ENCODE peak calls at places on chromosomes 5 and 9, in five cellular contexts. X is PC-3, O is MM.1S, I is GM23248, Q is neural progenitor cell. M is an unnamed sample.

GRCh38 chr5:142661957-142662356 is 23.9 kb downstream of the FGF1 start:
- DNase-seq in X (no peak), O (no peak), I (no peak), Q (no peak), M (no peak)

GRCh38 chr9:13841801-13842462 is 472.0 kb downstream of the NFIB start:
- DNase-seq in X (peak), O (no peak), I (no peak), Q (no peak), M (peak)

GRCh38 chr5:122140900-122141299 is 11.6 kb downstream of the ZNF474 start:
- DNase-seq in X (no peak), O (no peak), I (no peak), Q (no peak), M (no peak)

GRCh38 chr9:134678206-134678605 is 36.6 kb downstream of the COL5A1 start:
- DNase-seq in X (no peak), O (no peak), I (no peak), Q (no peak), M (no peak)

GRCh38 chr5:56384186-56384585 is 151.1 kb upstream of the ANKRD55 start:
- DNase-seq in X (no peak), O (no peak), I (no peak), Q (no peak), M (no peak)

GRCh38 chr9:134437417-134438203 is 111.4 kb downstream of the RXRA start:
- DNase-seq in X (no peak), O (no peak), I (no peak), Q (peak), M (no peak)

GRCh38 chr5:27396998-27397397 is 358.6 kb upstream of the CDH9 start:
- DNase-seq in X (no peak), O (no peak), I (no peak), Q (no peak), M (no peak)

GRCh38 chr5:150763023-150763793 is 4.4 kb upstream of the DCTN4 start:
- DNase-seq in X (peak), O (no peak), I (peak), Q (no peak), M (peak)

GRCh38 chr5:79932510-79933504 is 58.3 kb downstream of the MTX3 start:
- DNase-seq in X (no peak), O (no peak), I (peak), Q (no peak), M (no peak)

GRCh38 chr5:132546108-132546507 is 2.8 kb upstream of the IL5 start:
- DNase-seq in X (no peak), O (peak), I (no peak), Q (no peak), M (no peak)

GRCh38 chr5:122252319-122252718 is 59.7 kb upstream of the SNCAIP start:
- DNase-seq in X (peak), O (no peak), I (no peak), Q (no peak), M (peak)

GRCh38 chr5:132779961-132780360 is 2.9 kb upstream of the SEPTIN8 start:
- DNase-seq in X (no peak), O (no peak), I (no peak), Q (no peak), M (no peak)

GRCh38 chr5:135533346-135533745 is 2.4 kb downstream of the NEUROG1 start:
- DNase-seq in X (no peak), O (no peak), I (no peak), Q (no peak), M (no peak)

GRCh38 chr5:139461176-139461575 is 1.4 kb downstream of the ECSCR start:
- DNase-seq in X (no peak), O (no peak), I (no peak), Q (no peak), M (no peak)

GRCh38 chr5:139460457-139460856 is 2.1 kb downstream of the ECSCR start:
- DNase-seq in X (no peak), O (no peak), I (no peak), Q (no peak), M (peak)

GRCh38 chr5:139462582-139463276 is at the start of gene ECSCR:
- DNase-seq in X (no peak), O (no peak), I (no peak), Q (no peak), M (peak)

GRCh38 chr5:139459451-139459934 is 3.0 kb downstream of the ECSCR start:
- DNase-seq in X (no peak), O (no peak), I (no peak), Q (no peak), M (no peak)

DNA sequence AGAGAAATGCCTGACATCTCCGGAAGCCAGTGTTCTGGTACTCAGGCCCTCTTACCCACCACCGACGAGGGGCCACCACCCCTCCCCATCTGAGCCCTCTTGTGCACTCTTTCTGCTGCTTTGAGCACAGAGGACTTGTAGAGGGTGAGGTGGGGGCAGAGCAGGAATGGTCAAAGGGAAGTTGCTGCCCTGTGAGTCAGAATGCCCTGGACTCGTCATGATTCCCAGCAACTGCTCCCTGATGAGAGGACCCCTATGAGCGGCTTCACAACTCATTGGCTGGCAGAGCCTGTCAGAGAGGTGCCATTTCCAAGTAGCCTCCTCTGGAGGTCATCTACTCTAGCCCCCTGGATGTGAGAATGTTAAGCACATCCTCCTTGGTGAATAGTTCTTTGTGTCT is 845 bp downstream of the ECSCR start:
- DNase-seq in X (peak), O (no peak), I (peak), Q (no peak), M (peak)
- H3K27ac ChIP-seq in X (no peak), O (no peak), I (peak), Q (no peak), M (no peak)

GRCh38 chr5:54022156-54022685 is 288.2 kb downstream of the ARL15 start:
- DNase-seq in X (no peak), O (no peak), I (no peak), Q (no peak), M (no peak)
- H2AFZ ChIP-seq in X (no peak), O (no peak), I (peak), Q (no peak), M (no peak)

GRCh38 chr5:77632526-77633268 is 5.8 kb downstream of the OTP start:
- DNase-seq in X (no peak), O (no peak), I (no peak), Q (peak), M (no peak)

GRCh38 chr5:77635617-77636422 is 2.7 kb downstream of the OTP start:
- DNase-seq in X (peak), O (no peak), I (no peak), Q (peak), M (no peak)

GRCh38 chr5:77636423-77637169 is 1.9 kb downstream of the OTP start:
- DNase-seq in X (no peak), O (no peak), I (no peak), Q (peak), M (no peak)

GRCh38 chr5:77637170-77638074 is 1.1 kb downstream of the OTP start:
- DNase-seq in X (no peak), O (no peak), I (no peak), Q (peak), M (no peak)

GRCh38 chr5:77635073-77635472 is 3.4 kb downstream of the OTP start:
- DNase-seq in X (no peak), O (no peak), I (no peak), Q (no peak), M (no peak)
- TF ChIP-seq EZH2 in X (no peak), O (no peak), I (no peak), Q (no peak), M (no peak)

DNA sequence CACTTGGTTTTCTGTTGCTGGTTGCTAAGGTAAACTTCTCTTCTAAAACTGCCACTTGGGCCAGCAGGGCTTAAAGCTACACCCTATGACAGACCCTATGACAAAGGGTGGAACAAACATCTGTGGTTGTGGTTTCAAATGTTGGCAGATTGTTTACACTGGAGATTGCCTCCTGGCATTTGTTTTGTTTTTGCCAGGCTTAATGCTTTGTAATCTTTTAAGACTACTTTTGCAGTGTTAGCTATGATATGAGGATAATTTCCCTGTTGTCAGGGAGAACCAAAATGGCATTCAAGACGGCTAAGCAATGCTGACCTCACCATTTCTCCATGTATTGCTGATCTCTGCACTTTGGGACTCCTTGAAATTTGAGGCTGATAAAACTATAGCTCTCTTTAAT is 50.3 kb downstream of the MAMDC2 start:
- DNase-seq in X (peak), O (peak), I (peak), Q (no peak), M (no peak)
- H3K27ac ChIP-seq in X (no peak), O (peak), I (no peak), Q (no peak), M (no peak)

GRCh38 chr9:100190339-100190738 is 91.3 kb downstream of the INVS start:
- DNase-seq in X (no peak), O (no peak), I (no peak), Q (no peak), M (no peak)
- H2AFZ ChIP-seq in X (no peak), O (no peak), I (no peak), Q (no peak), M (no peak)

DNA sequence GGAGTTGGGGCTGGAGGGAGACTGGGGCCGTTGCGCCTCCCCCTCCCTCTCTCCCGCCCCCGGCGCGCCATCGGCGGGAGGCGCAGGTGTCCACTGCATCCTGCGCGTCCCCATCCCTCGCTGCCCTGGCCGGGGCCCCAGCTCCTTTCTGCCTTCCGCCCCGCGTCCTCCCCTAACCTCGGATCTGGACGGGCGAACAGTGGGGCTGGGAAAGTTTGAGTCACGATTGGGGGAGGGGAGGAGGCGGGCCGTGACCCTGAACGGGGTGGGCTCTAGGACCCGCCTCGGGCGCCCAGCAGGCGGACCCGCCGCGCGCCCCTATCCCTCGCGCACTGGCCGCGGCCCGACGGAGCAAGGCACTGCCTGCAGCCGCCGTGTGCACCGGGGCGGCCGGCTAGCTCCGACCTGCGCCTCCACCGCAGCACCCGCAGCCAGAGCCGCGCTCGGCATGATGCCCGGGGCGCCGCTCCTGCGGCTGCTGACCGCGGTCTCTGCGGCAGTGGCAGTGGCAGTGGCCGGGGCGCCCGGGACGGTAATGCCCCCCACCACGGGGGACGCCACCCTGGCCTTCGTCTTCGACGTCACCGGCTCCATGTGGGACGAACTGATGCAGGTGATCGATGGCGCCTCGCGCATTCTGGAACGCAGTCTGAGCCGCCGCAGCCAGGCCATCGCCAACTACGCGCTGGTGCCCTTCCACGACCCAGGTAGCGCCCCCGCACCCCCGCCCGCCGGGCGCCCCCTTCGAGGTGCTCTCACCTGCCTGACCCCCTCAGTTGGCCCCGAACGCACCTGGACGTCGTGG is at the start of gene HMCN2:
- DNase-seq in X (no peak), O (no peak), I (peak), Q (peak), M (no peak)
- TF ChIP-seq EZH2 in X (no peak), O (no peak), I (peak), Q (peak), M (peak)